ENCODE peak calls at places on chromosome 1, in four cellular contexts. A is T-helper 17 cell; L is activated CD4-positive, alpha-beta T cell treated with anti-CD3 and anti-CD28 coated beads, Interleukin-2, amount 50 U/mL, for 1 hour; O is NCI-H446. Z is an unnamed sample.
A peak's percentile ranks its signal among the peaks of the same experiment; 100 is the strongest.

GRCh38 chr1:229058111-229058551 is 212.8 kb upstream of the RAB4A start:
- DNase-seq in A (no peak), L (peak; percentile 18), O (no peak), Z (peak; percentile 12)

GRCh38 chr1:226322986-226323385 is 14.0 kb upstream of the LIN9 start:
- DNase-seq in O (no peak), L (no peak), A (no peak), Z (no peak)

GRCh38 chr1:215631489-215631888 is 64.4 kb downstream of the KCTD3 start:
- DNase-seq in O (no peak), A (no peak), L (no peak), Z (peak; percentile 5)

GRCh38 chr1:36154765-36155559 is 998 bp upstream of the MAP7D1 start:
- DNase-seq in L (no peak), O (no peak), A (no peak), Z (no peak)

GRCh38 chr1:65813956-65814355 is 21.3 kb downstream of the PDE4B start:
- DNase-seq in O (peak; percentile 92), A (no peak), L (no peak), Z (peak; percentile 80)

GRCh38 chr1:79252598-79252997 is 246.1 kb upstream of the ADGRL4 start:
- DNase-seq in L (no peak), A (no peak), O (no peak), Z (no peak)

GRCh38 chr1:82840192-82840591 is 1039.5 kb downstream of the ADGRL2 start:
- DNase-seq in A (no peak), O (no peak), L (no peak), Z (no peak)

GRCh38 chr1:162855461-162856150 is 5.4 kb downstream of the CCDC190 start:
- DNase-seq in L (no peak), O (no peak), A (no peak), Z (no peak)

GRCh38 chr1:234871039-234871709 is 257.5 kb downstream of the TOMM20 start:
- DNase-seq in O (no peak), L (no peak), A (no peak), Z (no peak)

GRCh38 chr1:17561561-17561985 is 22.1 kb downstream of the ARHGEF10L start:
- DNase-seq in O (no peak), A (no peak), L (no peak), Z (peak; percentile 60)

GRCh38 chr1:176919386-176920378 is 244.8 kb downstream of the ASTN1 start:
- DNase-seq in L (no peak), O (no peak), A (no peak), Z (no peak)

GRCh38 chr1:212515329-212515760 is 82.6 kb downstream of the NENF start:
- DNase-seq in L (no peak), A (no peak), O (no peak), Z (peak; percentile 13)

GRCh38 chr1:188425687-188426086 is 1596.9 kb downstream of the PLA2G4A start:
- DNase-seq in L (no peak), O (no peak), A (no peak), Z (no peak)

GRCh38 chr1:185156321-185156853 is 366 bp downstream of the TRMT1L start:
- DNase-seq in L (no peak), O (no peak), A (no peak), Z (no peak)

GRCh38 chr1:107515702-107516101 is 374.9 kb downstream of the NTNG1 start:
- DNase-seq in L (no peak), A (no peak), O (no peak), Z (no peak)

GRCh38 chr1:222225171-222225570 is 322.7 kb downstream of the HHIPL2 start:
- DNase-seq in L (no peak), A (no peak), O (no peak), Z (no peak)

GRCh38 chr1:93980881-93981280 is 71.7 kb upstream of the GCLM start:
- DNase-seq in A (no peak), O (no peak), L (no peak), Z (no peak)

GRCh38 chr1:241631674-241632073 is 8.5 kb downstream of the CHML start:
- DNase-seq in O (no peak), A (no peak), L (no peak), Z (no peak)

GRCh38 chr1:34049477-34049876 is 115.6 kb downstream of the CSMD2 start:
- DNase-seq in L (no peak), O (no peak), A (no peak), Z (no peak)

GRCh38 chr1:228838717-228839500 is 103.6 kb downstream of the RHOU start:
- DNase-seq in A (no peak), O (no peak), L (no peak), Z (no peak)

GRCh38 chr1:91682882-91683597 is 182.4 kb downstream of the CDC7 start:
- DNase-seq in O (no peak), L (no peak), A (no peak), Z (no peak)

GRCh38 chr1:185375583-185375982 is 58.5 kb upstream of the IVNS1ABP start:
- DNase-seq in L (no peak), A (no peak), O (no peak), Z (no peak)

GRCh38 chr1:109299087-109299983 is 7.5 kb downstream of the MYBPHL start:
- DNase-seq in L (no peak), A (no peak), O (no peak), Z (peak; percentile 31)

Z was measured in cerebellum.